ENCODE peak calls at places on chromosomes 3 and 15, in nine cellular contexts. One of them, this sample, is unnamed.

GRCh38 chr3:29258161-29258560 is 22.7 kb upstream of the RBMS3 start:
- DNase-seq in activated CD4-positive, alpha-beta T cell treated with anti-CD3 and anti-CD28 coated beads for 48 hours: no peak
- DNase-seq in astrocyte of the spinal cord: no peak
- DNase-seq in T follicular helper cell: no peak
- DNase-seq in NCI-H1092 treated with DMSO at 0.1 percent for 48 hours: no peak
- DNase-seq in T-helper 1 cell: no peak
- DNase-seq in heart left ventricle: no peak
- DNase-seq in AG10803: no peak
- DNase-seq in stimulated activated CD4-positive, alpha-beta T cell treated with anti-CD3 and anti-CD28 coated beads, Interleukin-15, amount 100 ng/mL, for 1 hour: no peak
- DNase-seq in this sample: no peak

GRCh38 chr15:65254237-65254820 is 32.4 kb downstream of the PARP16 start:
- DNase-seq in stimulated activated CD4-positive, alpha-beta T cell treated with anti-CD3 and anti-CD28 coated beads, Interleukin-15, amount 100 ng/mL, for 1 hour: no peak
- DNase-seq in AG10803: no peak
- DNase-seq in heart left ventricle: no peak
- DNase-seq in astrocyte of the spinal cord: no peak
- DNase-seq in NCI-H1092 treated with DMSO at 0.1 percent for 48 hours: no peak
- DNase-seq in activated CD4-positive, alpha-beta T cell treated with anti-CD3 and anti-CD28 coated beads for 48 hours: no peak
- DNase-seq in T-helper 1 cell: no peak
- DNase-seq in T follicular helper cell: no peak
- DNase-seq in this sample: no peak

GRCh38 chr3:177470200-177470941 is 273.1 kb upstream of the TBL1XR1 start:
- DNase-seq in heart left ventricle: no peak
- DNase-seq in NCI-H1092 treated with DMSO at 0.1 percent for 48 hours: no peak
- DNase-seq in AG10803: peak; percentile 37
- DNase-seq in T-helper 1 cell: no peak
- DNase-seq in T follicular helper cell: no peak
- DNase-seq in astrocyte of the spinal cord: peak; percentile 38
- DNase-seq in activated CD4-positive, alpha-beta T cell treated with anti-CD3 and anti-CD28 coated beads for 48 hours: no peak
- DNase-seq in stimulated activated CD4-positive, alpha-beta T cell treated with anti-CD3 and anti-CD28 coated beads, Interleukin-15, amount 100 ng/mL, for 1 hour: no peak
- DNase-seq in this sample: no peak

GRCh38 chr3:10964537-10965167 is 27.9 kb upstream of the SLC6A1 start:
- DNase-seq in activated CD4-positive, alpha-beta T cell treated with anti-CD3 and anti-CD28 coated beads for 48 hours: peak; percentile 12
- DNase-seq in stimulated activated CD4-positive, alpha-beta T cell treated with anti-CD3 and anti-CD28 coated beads, Interleukin-15, amount 100 ng/mL, for 1 hour: no peak
- DNase-seq in T follicular helper cell: no peak
- DNase-seq in heart left ventricle: no peak
- DNase-seq in AG10803: no peak
- DNase-seq in T-helper 1 cell: no peak
- DNase-seq in astrocyte of the spinal cord: no peak
- DNase-seq in NCI-H1092 treated with DMSO at 0.1 percent for 48 hours: no peak
- DNase-seq in this sample: no peak

GRCh38 chr3:4060608-4061007 is 242.6 kb upstream of the SETMAR start:
- DNase-seq in astrocyte of the spinal cord: no peak
- DNase-seq in activated CD4-positive, alpha-beta T cell treated with anti-CD3 and anti-CD28 coated beads for 48 hours: no peak
- DNase-seq in AG10803: no peak
- DNase-seq in stimulated activated CD4-positive, alpha-beta T cell treated with anti-CD3 and anti-CD28 coated beads, Interleukin-15, amount 100 ng/mL, for 1 hour: no peak
- DNase-seq in T follicular helper cell: no peak
- DNase-seq in heart left ventricle: no peak
- DNase-seq in NCI-H1092 treated with DMSO at 0.1 percent for 48 hours: no peak
- DNase-seq in T-helper 1 cell: no peak
- DNase-seq in this sample: no peak

GRCh38 chr15:101320501-101321052 is 25.5 kb upstream of the SNRPA1 start:
- DNase-seq in astrocyte of the spinal cord: no peak
- DNase-seq in stimulated activated CD4-positive, alpha-beta T cell treated with anti-CD3 and anti-CD28 coated beads, Interleukin-15, amount 100 ng/mL, for 1 hour: peak; percentile 11
- DNase-seq in NCI-H1092 treated with DMSO at 0.1 percent for 48 hours: no peak
- DNase-seq in AG10803: peak; percentile 56
- DNase-seq in heart left ventricle: peak; percentile 30
- DNase-seq in T follicular helper cell: peak; percentile 31
- DNase-seq in T-helper 1 cell: no peak
- DNase-seq in activated CD4-positive, alpha-beta T cell treated with anti-CD3 and anti-CD28 coated beads for 48 hours: peak; percentile 76
- DNase-seq in this sample: peak; percentile 28

GRCh38 chr3:182179631-182180030 is 467.9 kb downstream of the SOX2 start:
- DNase-seq in AG10803: no peak
- DNase-seq in stimulated activated CD4-positive, alpha-beta T cell treated with anti-CD3 and anti-CD28 coated beads, Interleukin-15, amount 100 ng/mL, for 1 hour: no peak
- DNase-seq in activated CD4-positive, alpha-beta T cell treated with anti-CD3 and anti-CD28 coated beads for 48 hours: no peak
- DNase-seq in astrocyte of the spinal cord: no peak
- DNase-seq in heart left ventricle: no peak
- DNase-seq in T-helper 1 cell: no peak
- DNase-seq in NCI-H1092 treated with DMSO at 0.1 percent for 48 hours: no peak
- DNase-seq in T follicular helper cell: no peak
- DNase-seq in this sample: no peak

GRCh38 chr3:179671709-179672337 is 19.0 kb downstream of the USP13 start:
- DNase-seq in activated CD4-positive, alpha-beta T cell treated with anti-CD3 and anti-CD28 coated beads for 48 hours: no peak
- DNase-seq in T-helper 1 cell: no peak
- DNase-seq in astrocyte of the spinal cord: peak; percentile 92
- DNase-seq in stimulated activated CD4-positive, alpha-beta T cell treated with anti-CD3 and anti-CD28 coated beads, Interleukin-15, amount 100 ng/mL, for 1 hour: no peak
- DNase-seq in T follicular helper cell: no peak
- DNase-seq in NCI-H1092 treated with DMSO at 0.1 percent for 48 hours: no peak
- DNase-seq in heart left ventricle: peak; percentile 16
- DNase-seq in AG10803: no peak
- DNase-seq in this sample: no peak

GRCh38 chr3:178494376-178494775 is 41.9 kb upstream of the KCNMB2 start:
- DNase-seq in NCI-H1092 treated with DMSO at 0.1 percent for 48 hours: no peak
- DNase-seq in activated CD4-positive, alpha-beta T cell treated with anti-CD3 and anti-CD28 coated beads for 48 hours: no peak
- DNase-seq in heart left ventricle: no peak
- DNase-seq in AG10803: peak; percentile 62
- DNase-seq in stimulated activated CD4-positive, alpha-beta T cell treated with anti-CD3 and anti-CD28 coated beads, Interleukin-15, amount 100 ng/mL, for 1 hour: no peak
- DNase-seq in T follicular helper cell: no peak
- DNase-seq in astrocyte of the spinal cord: peak; percentile 48
- DNase-seq in T-helper 1 cell: no peak
- DNase-seq in this sample: no peak

GRCh38 chr3:136678981-136679380 is 73.2 kb downstream of the STAG1 start:
- DNase-seq in stimulated activated CD4-positive, alpha-beta T cell treated with anti-CD3 and anti-CD28 coated beads, Interleukin-15, amount 100 ng/mL, for 1 hour: no peak
- DNase-seq in T follicular helper cell: no peak
- DNase-seq in heart left ventricle: no peak
- DNase-seq in AG10803: peak; percentile 71
- DNase-seq in activated CD4-positive, alpha-beta T cell treated with anti-CD3 and anti-CD28 coated beads for 48 hours: no peak
- DNase-seq in NCI-H1092 treated with DMSO at 0.1 percent for 48 hours: no peak
- DNase-seq in T-helper 1 cell: no peak
- DNase-seq in astrocyte of the spinal cord: peak; percentile 35
- DNase-seq in this sample: no peak